ENCODE peak calls at places on chromosomes 7 and 10, in four cellular contexts. One of them, this sample, is unnamed.

GRCh38 chr7:111274882-111275281 is 184.0 kb downstream of the LRRN3 start:
- DNase-seq in endothelial cell of umbilical vein: peak; percentile 4
- DNase-seq in HCT116: no peak
- DNase-seq in fibroblast of lung: peak; percentile 53
- DNase-seq in this sample: no peak

GRCh38 chr10:44907576-44907975 is 3.6 kb upstream of the TMEM72 start:
- DNase-seq in endothelial cell of umbilical vein: no peak
- DNase-seq in HCT116: no peak
- DNase-seq in fibroblast of lung: no peak
- DNase-seq in this sample: no peak

GRCh38 chr7:71733108-71733870 is 601.3 kb downstream of the GALNT17 start:
- DNase-seq in endothelial cell of umbilical vein: peak; percentile 14
- DNase-seq in fibroblast of lung: peak; percentile 64
- DNase-seq in HCT116: peak; percentile 3
- DNase-seq in this sample: peak; percentile 40

GRCh38 chr10:31759124-31759798 is 169.4 kb downstream of the ARHGAP12 start:
- DNase-seq in fibroblast of lung: peak; percentile 62
- DNase-seq in endothelial cell of umbilical vein: peak; percentile 82
- DNase-seq in HCT116: peak; percentile 85
- DNase-seq in this sample: no peak

GRCh38 chr7:14377646-14378266 is 388.3 kb upstream of the ETV1 start:
- DNase-seq in HCT116: no peak
- DNase-seq in endothelial cell of umbilical vein: no peak
- DNase-seq in fibroblast of lung: peak; percentile 56
- DNase-seq in this sample: no peak

GRCh38 chr10:21278491-21279216 is 246.8 kb downstream of the SKIDA1 start:
- DNase-seq in HCT116: peak; percentile 89
- DNase-seq in fibroblast of lung: peak; percentile 95
- DNase-seq in endothelial cell of umbilical vein: peak; percentile 90
- DNase-seq in this sample: peak; percentile 78

GRCh38 chr7:140810830-140811556 is 113.7 kb downstream of the BRAF start:
- DNase-seq in endothelial cell of umbilical vein: peak; percentile 77
- DNase-seq in HCT116: peak; percentile 53
- DNase-seq in fibroblast of lung: peak; percentile 78
- DNase-seq in this sample: peak; percentile 55

GRCh38 chr10:127790165-127790564 is 53.2 kb downstream of the FOXI2 start:
- DNase-seq in endothelial cell of umbilical vein: no peak
- DNase-seq in HCT116: no peak
- DNase-seq in fibroblast of lung: no peak
- DNase-seq in this sample: no peak

GRCh38 chr10:88493676-88494483 is 89.2 kb downstream of the RNLS start:
- DNase-seq in endothelial cell of umbilical vein: peak; percentile 67
- DNase-seq in HCT116: no peak
- DNase-seq in fibroblast of lung: peak; percentile 84
- DNase-seq in this sample: no peak

GRCh38 chr7:26399309-26399610 is 107.6 kb downstream of the SNX10 start:
- DNase-seq in endothelial cell of umbilical vein: peak; percentile 78
- DNase-seq in fibroblast of lung: peak; percentile 18
- DNase-seq in HCT116: no peak
- DNase-seq in this sample: no peak
- H3K9ac ChIP-seq in endothelial cell of umbilical vein: peak overlapping the region; percentile 62
- H3K9ac ChIP-seq in fibroblast of lung: no peak overlapping the region
- H3K9ac ChIP-seq in HCT116: peak overlapping the region; percentile 51
- H3K9ac ChIP-seq in this sample: no peak overlapping the region

GRCh38 chr7:157675427-157675930 is 338.7 kb downstream of the DNAJB6 start:
- DNase-seq in fibroblast of lung: no peak
- DNase-seq in HCT116: no peak
- DNase-seq in endothelial cell of umbilical vein: no peak
- DNase-seq in this sample: no peak
- TF ChIP-seq EZH2 in fibroblast of lung: no peak
- TF ChIP-seq EZH2 in HCT116: no peak
- TF ChIP-seq EZH2 in endothelial cell of umbilical vein: no peak
- TF ChIP-seq EZH2 in this sample: no peak

GRCh38 chr10:82943142-82943541 is 1068.1 kb downstream of the NRG3 start:
- DNase-seq in endothelial cell of umbilical vein: no peak
- DNase-seq in fibroblast of lung: no peak
- DNase-seq in HCT116: no peak
- DNase-seq in this sample: no peak
- H3K27ac ChIP-seq in endothelial cell of umbilical vein: no peak overlapping the region
- H3K27ac ChIP-seq in fibroblast of lung: no peak overlapping the region
- H3K27ac ChIP-seq in HCT116: no peak overlapping the region
- H3K27ac ChIP-seq in this sample: no peak overlapping the region

DNA sequence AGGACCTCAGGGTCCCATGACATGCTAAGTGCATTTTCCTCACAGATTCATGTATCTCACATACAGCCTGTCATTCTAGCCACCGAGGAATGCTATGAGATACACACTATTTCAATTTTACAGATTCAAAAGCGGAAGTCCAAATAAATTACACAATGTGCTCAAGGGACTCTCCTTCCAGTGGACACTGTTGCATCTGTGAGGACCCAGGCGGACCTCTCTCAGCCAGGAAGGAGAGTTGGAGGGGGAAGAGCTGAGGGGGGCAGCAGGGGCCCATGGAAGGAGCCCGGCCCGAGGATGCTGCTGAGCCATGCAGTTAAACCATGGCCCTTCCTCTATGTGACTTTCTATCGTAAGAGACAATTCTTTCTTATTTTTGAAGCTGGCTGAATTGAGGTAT is 93.6 kb downstream of the VOPP1 start:
- DNase-seq in HCT116: no peak
- DNase-seq in fibroblast of lung: no peak
- DNase-seq in endothelial cell of umbilical vein: no peak
- DNase-seq in this sample: no peak
- H3K9ac ChIP-seq in HCT116: no peak overlapping the region
- H3K9ac ChIP-seq in fibroblast of lung: no peak overlapping the region
- H3K9ac ChIP-seq in endothelial cell of umbilical vein: no peak overlapping the region
- H3K9ac ChIP-seq in this sample: no peak overlapping the region

GRCh38 chr7:158613481-158613880 is 25.9 kb upstream of the PTPRN2 start:
- DNase-seq in HCT116: no peak
- DNase-seq in fibroblast of lung: no peak
- DNase-seq in endothelial cell of umbilical vein: no peak
- DNase-seq in this sample: no peak
- TF ChIP-seq EZH2 in HCT116: no peak
- TF ChIP-seq EZH2 in fibroblast of lung: no peak
- TF ChIP-seq EZH2 in endothelial cell of umbilical vein: no peak
- TF ChIP-seq EZH2 in this sample: no peak

GRCh38 chr10:131979336-131979735 is 2.4 kb downstream of the BNIP3 start:
- DNase-seq in HCT116: no peak
- DNase-seq in fibroblast of lung: no peak
- DNase-seq in endothelial cell of umbilical vein: no peak
- DNase-seq in this sample: no peak

GRCh38 chr10:131981429-131982184 is at the start of gene BNIP3:
- DNase-seq in HCT116: peak; percentile 39
- DNase-seq in endothelial cell of umbilical vein: peak; percentile 97
- DNase-seq in fibroblast of lung: peak; percentile 94
- DNase-seq in this sample: peak; percentile 89

GRCh38 chr10:131980757-131981428 is 830 bp downstream of the BNIP3 start:
- DNase-seq in fibroblast of lung: no peak
- DNase-seq in endothelial cell of umbilical vein: peak; percentile 35
- DNase-seq in HCT116: no peak
- DNase-seq in this sample: no peak

GRCh38 chr10:131979821-131980270 is 1.9 kb downstream of the BNIP3 start:
- DNase-seq in fibroblast of lung: peak; percentile 46
- DNase-seq in endothelial cell of umbilical vein: peak; percentile 50
- DNase-seq in HCT116: no peak
- DNase-seq in this sample: no peak

GRCh38 chr10:131980321-131980720 is 1.4 kb downstream of the BNIP3 start:
- DNase-seq in endothelial cell of umbilical vein: no peak
- DNase-seq in HCT116: no peak
- DNase-seq in fibroblast of lung: no peak
- DNase-seq in this sample: no peak
- H3K27ac ChIP-seq in endothelial cell of umbilical vein: peak overlapping the region; percentile 52
- H3K27ac ChIP-seq in HCT116: no peak overlapping the region
- H3K27ac ChIP-seq in fibroblast of lung: peak overlapping the region; percentile 77
- H3K27ac ChIP-seq in this sample: no peak overlapping the region

GRCh38 chr7:55111007-55111406 is 92.2 kb downstream of the EGFR start:
- DNase-seq in fibroblast of lung: peak; percentile 80
- DNase-seq in HCT116: no peak
- DNase-seq in endothelial cell of umbilical vein: no peak
- DNase-seq in this sample: peak; percentile 85
- H3K9ac ChIP-seq in fibroblast of lung: no peak overlapping the region
- H3K9ac ChIP-seq in HCT116: peak overlapping the region; percentile 29
- H3K9ac ChIP-seq in endothelial cell of umbilical vein: no peak overlapping the region
- H3K9ac ChIP-seq in this sample: peak overlapping the region; percentile 62

GRCh38 chr10:101140950-101141621 is 10.0 kb downstream of the TLX1 start:
- DNase-seq in endothelial cell of umbilical vein: no peak
- DNase-seq in fibroblast of lung: no peak
- DNase-seq in HCT116: no peak
- DNase-seq in this sample: no peak
- TF ChIP-seq EZH2 in endothelial cell of umbilical vein: no peak
- TF ChIP-seq EZH2 in fibroblast of lung: no peak
- TF ChIP-seq EZH2 in HCT116: no peak
- TF ChIP-seq EZH2 in this sample: no peak

GRCh38 chr10:116470768-116471415 is 43.2 kb downstream of the PNLIPRP3 start:
- DNase-seq in fibroblast of lung: no peak
- DNase-seq in endothelial cell of umbilical vein: no peak
- DNase-seq in HCT116: peak; percentile 33
- DNase-seq in this sample: peak; percentile 63
- H3K27ac ChIP-seq in fibroblast of lung: no peak overlapping the region
- H3K27ac ChIP-seq in endothelial cell of umbilical vein: no peak overlapping the region
- H3K27ac ChIP-seq in HCT116: no peak overlapping the region
- H3K27ac ChIP-seq in this sample: peak overlapping the region; percentile 12

This sample was measured in mammary epithelial cell.